ENCODE peak calls at places on chromosomes 2 and 18, in five cellular contexts. I is ELF-1; Q is right atrium auricular region; G is stimulated activated CD4-positive, alpha-beta T cell treated with anti-CD3 and anti-CD28 coated beads, Interleukin-1b, Interleukin-23, amount 100 ng/mL, for 1 hour; Y is endothelial cell of umbilical vein. D is an unnamed sample.

GRCh38 chr2:86174445-86174844 is 20.8 kb downstream of the IMMT start:
- DNase-seq in G (no peak), Y (no peak), Q (no peak), I (no peak), D (no peak)

GRCh38 chr2:189933911-189934399 is 128.6 kb downstream of the MSTN start:
- DNase-seq in G (no peak), I (no peak), Q (no peak), Y (peak), D (no peak)

GRCh38 chr2:85409719-85410583 is at the start of gene CAPG:
- DNase-seq in Y (no peak), Q (no peak), I (no peak), G (no peak), D (no peak)

GRCh38 chr2:227608469-227609338 is 5.9 kb downstream of the SCYGR3 start:
- DNase-seq in Y (no peak), G (no peak), Q (no peak), I (no peak), D (no peak)

GRCh38 chr18:22912835-22913234 is 20.3 kb upstream of the RBBP8 start:
- DNase-seq in I (no peak), Y (no peak), Q (no peak), G (no peak), D (no peak)

GRCh38 chr2:6071536-6071935 is 379.4 kb downstream of the SOX11 start:
- DNase-seq in Y (no peak), Q (no peak), G (no peak), I (no peak), D (no peak)

GRCh38 chr2:13578547-13578946 is 861.8 kb downstream of the TRIB2 start:
- DNase-seq in I (no peak), G (no peak), Q (no peak), Y (no peak), D (no peak)

GRCh38 chr2:55403177-55403998 is 16.3 kb downstream of the CCDC88A start:
- DNase-seq in Y (no peak), I (no peak), G (no peak), Q (no peak), D (no peak)

GRCh38 chr2:19357383-19358241 is 811 bp downstream of the OSR1 start:
- DNase-seq in Y (no peak), Q (peak), G (no peak), I (peak), D (peak)

GRCh38 chr2:179853108-179853507 is 8.3 kb downstream of the ZNF385B start:
- DNase-seq in G (no peak), Y (no peak), I (no peak), Q (no peak), D (no peak)

GRCh38 chr2:221731432-221731831 is 159.3 kb upstream of the EPHA4 start:
- DNase-seq in Q (no peak), I (peak), G (no peak), Y (no peak), D (peak)

GRCh38 chr2:74390601-74391000 is 10.5 kb upstream of the DCTN1 start:
- DNase-seq in I (no peak), G (no peak), Y (no peak), Q (no peak), D (peak)

GRCh38 chr2:39403311-39403710 is 33.8 kb downstream of the MAP4K3 start:
- DNase-seq in I (no peak), Q (no peak), G (no peak), Y (no peak), D (no peak)

GRCh38 chr2:217792611-217793527 is 209.9 kb downstream of the TNS1 start:
- DNase-seq in I (no peak), Q (no peak), Y (no peak), G (no peak), D (no peak)

GRCh38 chr2:63023444-63023843 is 27.2 kb upstream of the OTX1 start:
- DNase-seq in Q (no peak), Y (peak), I (peak), G (no peak), D (peak)

GRCh38 chr18:74226156-74226555 is 65.6 kb downstream of the CYB5A start:
- DNase-seq in I (no peak), Y (no peak), G (no peak), Q (no peak), D (no peak)

GRCh38 chr2:134642938-134643337 is 75.9 kb downstream of the TMEM163 start:
- DNase-seq in Q (no peak), G (no peak), I (no peak), Y (no peak), D (no peak)

GRCh38 chr18:10798727-10799435 is 273.1 kb downstream of the NAPG start:
- DNase-seq in Y (no peak), Q (no peak), G (no peak), I (no peak), D (no peak)

GRCh38 chr2:235845245-235845644 is 322.9 kb downstream of the GBX2 start:
- DNase-seq in G (no peak), Y (no peak), Q (no peak), I (no peak), D (no peak)

GRCh38 chr2:230798769-230799399 is 65.9 kb upstream of the ITM2C start:
- DNase-seq in Q (no peak), G (no peak), I (no peak), Y (peak), D (peak)

GRCh38 chr2:67079729-67080128 is 317.4 kb upstream of the ETAA1 start:
- DNase-seq in Q (no peak), G (no peak), Y (no peak), I (no peak), D (no peak)

D was measured in neural progenitor cell.